ENCODE peak calls at places on chromosomes 5 and 9, in nine cellular contexts. U, R, S, X, O, L, C, Y and I are unnamed samples.
A peak's percentile ranks its signal among the peaks of the same experiment; 100 is the strongest.

GRCh38 chr9:101028346-101029299 is at the start of gene PLPPR1:
- DNase-seq in U (peak; percentile 91), R (peak; percentile 61), S (peak; percentile 54), X (peak; percentile 39), O (peak; percentile 62), L (peak; percentile 43), C (peak; percentile 76), Y (peak; percentile 10), I (peak; percentile 60)

GRCh38 chr5:151079838-151080619 is 805 bp downstream of the TNIP1 start:
- DNase-seq in U (no peak), R (peak; percentile 35), S (peak; percentile 77), X (peak; percentile 74), O (peak; percentile 84), L (peak; percentile 41), C (peak; percentile 55), Y (no peak), I (peak; percentile 52)

GRCh38 chr5:159877894-159878448 is 38.3 kb upstream of the ADRA1B start:
- DNase-seq in U (no peak), R (no peak), S (no peak), X (no peak), O (no peak), L (no peak), C (peak; percentile 18), Y (no peak), I (no peak)

GRCh38 chr9:36486454-36486932 is 86.2 kb upstream of the MELK start:
- DNase-seq in U (no peak), R (peak; percentile 19), S (peak; percentile 22), X (no peak), O (peak; percentile 2), L (no peak), C (no peak), Y (no peak), I (peak; percentile 59)

GRCh38 chr5:95878417-95879323 is 56.1 kb upstream of the GLRX start:
- DNase-seq in U (no peak), R (no peak), S (no peak), X (no peak), O (no peak), L (no peak), C (no peak), Y (no peak), I (no peak)

GRCh38 chr9:133122935-133123611 is 2.0 kb upstream of the RALGDS start:
- DNase-seq in U (no peak), R (no peak), S (no peak), X (peak; percentile 55), O (no peak), L (no peak), C (no peak), Y (no peak), I (no peak)

GRCh38 chr5:127563133-127563532 is 45.7 kb downstream of the PRRC1 start:
- DNase-seq in U (no peak), R (no peak), S (no peak), X (no peak), O (no peak), L (no peak), C (no peak), Y (no peak), I (peak; percentile 39)

GRCh38 chr5:176692835-176693476 is 45.7 kb downstream of the TSPAN17 start:
- DNase-seq in U (no peak), R (no peak), S (no peak), X (no peak), O (no peak), L (no peak), C (no peak), Y (no peak), I (no peak)

GRCh38 chr5:111548992-111549649 is 36.8 kb upstream of the STARD4 start:
- DNase-seq in U (no peak), R (no peak), S (no peak), X (peak; percentile 16), O (no peak), L (no peak), C (no peak), Y (no peak), I (no peak)

GRCh38 chr5:122704247-122705036 is 70.4 kb upstream of the SNX2 start:
- DNase-seq in U (no peak), R (peak; percentile 49), S (peak; percentile 75), X (peak; percentile 61), O (peak; percentile 14), L (peak; percentile 49), C (peak; percentile 33), Y (no peak), I (peak; percentile 89)

GRCh38 chr9:133162802-133163558 is 734 bp downstream of the GBGT1 start:
- DNase-seq in U (peak; percentile 83), R (no peak), S (no peak), X (no peak), O (no peak), L (no peak), C (no peak), Y (no peak), I (no peak)

GRCh38 chr9:133727876-133728441 is 10.2 kb downstream of the SARDH start:
- DNase-seq in U (peak; percentile 60), R (no peak), S (no peak), X (no peak), O (no peak), L (no peak), C (no peak), Y (no peak), I (no peak)

GRCh38 chr9:133581553-133582343 is 27.4 kb downstream of the FAM163B start:
- DNase-seq in U (no peak), R (no peak), S (no peak), X (peak; percentile 24), O (no peak), L (no peak), C (no peak), Y (no peak), I (no peak)

GRCh38 chr5:36359267-36359666 is 57.6 kb upstream of the RANBP3L start:
- DNase-seq in U (no peak), R (no peak), S (no peak), X (peak; percentile 24), O (no peak), L (no peak), C (no peak), Y (no peak), I (no peak)

GRCh38 chr5:175037820-175038219 is 313.4 kb downstream of the MSX2 start:
- DNase-seq in U (no peak), R (no peak), S (no peak), X (no peak), O (no peak), L (no peak), C (no peak), Y (no peak), I (no peak)

GRCh38 chr5:133993152-133993548 is 11.6 kb downstream of the VDAC1 start:
- DNase-seq in U (no peak), R (no peak), S (peak; percentile 45), X (peak; percentile 77), O (no peak), L (no peak), C (no peak), Y (no peak), I (peak; percentile 69)

GRCh38 chr9:107712390-107712789 is 222.8 kb upstream of the KLF4 start:
- DNase-seq in U (no peak), R (peak; percentile 86), S (no peak), X (peak; percentile 84), O (peak; percentile 78), L (no peak), C (no peak), Y (no peak), I (no peak)

GRCh38 chr5:149895416-149896345 is 48.9 kb downstream of the PDE6A start:
- DNase-seq in U (no peak), R (peak; percentile 27), S (no peak), X (peak; percentile 72), O (no peak), L (no peak), C (no peak), Y (no peak), I (peak; percentile 57)